ENCODE peak calls at places on chromosomes 7 and 10, in ten cellular contexts. A, W, C, X, M, F, K, P, S and H are unnamed samples.

GRCh38 chr7:149444260-149444659 is 16.6 kb downstream of the ZNF777 start:
- DNase-seq in A (no peak), W (no peak), C (no peak), X (no peak), M (peak), F (no peak), K (no peak), P (no peak), S (no peak), H (no peak)

GRCh38 chr10:103814626-103815370 is 40.6 kb downstream of the SH3PXD2A start:
- DNase-seq in A (no peak), W (no peak), C (no peak), X (no peak), M (no peak), F (no peak), K (no peak), P (no peak), S (no peak), H (no peak)

GRCh38 chr7:96321041-96321669 is 743 bp downstream of the SLC25A13 start:
- DNase-seq in A (peak), W (peak), C (peak), X (peak), M (peak), F (peak), K (peak), P (peak), S (peak), H (peak)

GRCh38 chr7:125561006-125561405 is 631.4 kb upstream of the POT1 start:
- DNase-seq in A (no peak), W (no peak), C (no peak), X (no peak), M (no peak), F (no peak), K (no peak), P (no peak), S (no peak), H (no peak)

GRCh38 chr10:110364531-110364937 is 59.8 kb upstream of the SMNDC1 start:
- DNase-seq in A (no peak), W (no peak), C (no peak), X (no peak), M (no peak), F (no peak), K (no peak), P (no peak), S (peak), H (no peak)

GRCh38 chr7:101804087-101804631 is 13.3 kb upstream of the CUX1 start:
- DNase-seq in A (no peak), W (no peak), C (no peak), X (no peak), M (peak), F (no peak), K (no peak), P (no peak), S (no peak), H (no peak)

GRCh38 chr10:117734626-117735405 is 192.3 kb downstream of the EMX2 start:
- DNase-seq in A (no peak), W (no peak), C (no peak), X (no peak), M (peak), F (no peak), K (no peak), P (peak), S (no peak), H (no peak)

GRCh38 chr10:8403711-8404371 is 349.4 kb downstream of the GATA3 start:
- DNase-seq in A (no peak), W (no peak), C (no peak), X (no peak), M (peak), F (no peak), K (no peak), P (no peak), S (no peak), H (no peak)

GRCh38 chr7:128891110-128891941 is 19.2 kb downstream of the KCP start:
- DNase-seq in A (peak), W (no peak), C (no peak), X (no peak), M (peak), F (no peak), K (no peak), P (no peak), S (no peak), H (no peak)

GRCh38 chr7:1024331-1024761 is 20.0 kb upstream of the GPR146 start:
- DNase-seq in A (no peak), W (no peak), C (no peak), X (no peak), M (no peak), F (no peak), K (peak), P (no peak), S (no peak), H (no peak)

GRCh38 chr7:16742547-16742946 is 11.0 kb upstream of the TSPAN13 start:
- DNase-seq in A (no peak), W (no peak), C (no peak), X (no peak), M (no peak), F (no peak), K (no peak), P (no peak), S (no peak), H (no peak)

GRCh38 chr7:87517136-87517805 is 41.8 kb upstream of the ABCB4 start:
- DNase-seq in A (no peak), W (no peak), C (no peak), X (no peak), M (no peak), F (no peak), K (no peak), P (peak), S (no peak), H (peak)

GRCh38 chr7:121994625-121995410 is 121.9 kb downstream of the PTPRZ1 start:
- DNase-seq in A (peak), W (no peak), C (peak), X (no peak), M (peak), F (peak), K (peak), P (peak), S (peak), H (peak)

GRCh38 chr7:133481676-133482075 is 228.8 kb downstream of the EXOC4 start:
- DNase-seq in A (no peak), W (no peak), C (no peak), X (no peak), M (no peak), F (peak), K (no peak), P (peak), S (no peak), H (no peak)

GRCh38 chr10:71835671-71836593 is 15.1 kb downstream of the PSAP start:
- DNase-seq in A (peak), W (no peak), C (peak), X (no peak), M (no peak), F (peak), K (peak), P (peak), S (no peak), H (no peak)

GRCh38 chr10:70748305-70748704 is 36.9 kb downstream of the TBATA start:
- DNase-seq in A (no peak), W (no peak), C (no peak), X (no peak), M (no peak), F (no peak), K (no peak), P (no peak), S (no peak), H (no peak)

GRCh38 chr10:128814024-128814423 is 653.0 kb upstream of the MGMT start:
- DNase-seq in A (no peak), W (no peak), C (no peak), X (no peak), M (no peak), F (no peak), K (no peak), P (no peak), S (no peak), H (no peak)

GRCh38 chr7:164882-165660 is 27.3 kb upstream of the FAM20C start:
- DNase-seq in A (peak), W (no peak), C (no peak), X (no peak), M (no peak), F (no peak), K (no peak), P (no peak), S (no peak), H (no peak)

GRCh38 chr10:48495282-48496045 is 109.4 kb downstream of the ARHGAP22 start:
- DNase-seq in A (no peak), W (no peak), C (peak), X (no peak), M (no peak), F (no peak), K (no peak), P (no peak), S (no peak), H (no peak)

GRCh38 chr10:101133489-101134298 is 2.6 kb downstream of the TLX1 start:
- DNase-seq in A (no peak), W (no peak), C (no peak), X (no peak), M (peak), F (no peak), K (no peak), P (no peak), S (no peak), H (no peak)

GRCh38 chr7:22109761-22110160 is 164.1 kb upstream of the CDCA7L start:
- DNase-seq in A (no peak), W (no peak), C (peak), X (no peak), M (peak), F (no peak), K (no peak), P (peak), S (peak), H (no peak)

GRCh38 chr10:103833731-103834365 is 21.5 kb downstream of the SH3PXD2A start:
- DNase-seq in A (peak), W (no peak), C (no peak), X (no peak), M (peak), F (no peak), K (no peak), P (no peak), S (no peak), H (peak)

GRCh38 chr7:5595545-5596045 is 172.0 kb upstream of the TNRC18 start:
- DNase-seq in A (no peak), W (no peak), C (no peak), X (no peak), M (peak), F (no peak), K (peak), P (peak), S (no peak), H (no peak)